ENCODE peak calls at places on chromosomes 7 and 10, in seven cellular contexts. H is left cardiac atrium; O is Calu3; T is left kidney; D is lung; W is stimulated activated CD8-positive, alpha-beta memory T cell treated with anti-CD3 and anti-CD28 coated beads, Interleukin-15, amount 100 ng/mL, for 24 hours; J is HFFc6. Y is an unnamed sample.

GRCh38 chr7:96238976-96239766 is 82.7 kb downstream of the SLC25A13 start:
- DNase-seq in H (no peak), O (no peak), T (no peak), D (no peak), W (no peak), J (no peak), Y (no peak)

GRCh38 chr7:122632238-122632637 is 66.7 kb downstream of the RNF133 start:
- DNase-seq in H (no peak), O (no peak), T (no peak), D (no peak), W (no peak), J (no peak), Y (no peak)

GRCh38 chr10:114239117-114239993 is at the start of gene VWA2:
- DNase-seq in H (no peak), O (peak), T (peak), D (peak), W (no peak), J (no peak), Y (no peak)

GRCh38 chr7:3215624-3216585 is 85.1 kb upstream of the SDK1 start:
- DNase-seq in H (no peak), O (peak), T (peak), D (peak), W (no peak), J (no peak), Y (no peak)

GRCh38 chr10:24114561-24114960 is 94.4 kb upstream of the KIAA1217 start:
- DNase-seq in H (no peak), O (no peak), T (peak), D (no peak), W (no peak), J (no peak), Y (no peak)

GRCh38 chr10:72133517-72133916 is 45.2 kb upstream of the SPOCK2 start:
- DNase-seq in H (no peak), O (no peak), T (no peak), D (no peak), W (no peak), J (peak), Y (no peak)

GRCh38 chr7:15461576-15461975 is 100.2 kb downstream of the AGMO start:
- DNase-seq in H (no peak), O (no peak), T (no peak), D (no peak), W (no peak), J (peak), Y (no peak)

GRCh38 chr10:62348029-62348428 is 26.1 kb upstream of the ZNF365 start:
- DNase-seq in H (no peak), O (no peak), T (no peak), D (no peak), W (no peak), J (peak), Y (no peak)

GRCh38 chr7:7438851-7439250 is 96.8 kb downstream of the COL28A1 start:
- DNase-seq in H (no peak), O (no peak), T (peak), D (no peak), W (no peak), J (peak), Y (peak)

GRCh38 chr7:88184848-88185304 is 35.0 kb downstream of the SRI start:
- DNase-seq in H (no peak), O (peak), T (no peak), D (no peak), W (no peak), J (peak), Y (no peak)

GRCh38 chr10:83925133-83925532 is 214.2 kb upstream of the GHITM start:
- DNase-seq in H (no peak), O (no peak), T (no peak), D (no peak), W (no peak), J (no peak), Y (no peak)

GRCh38 chr10:62048919-62049636 is 147.6 kb downstream of the ARID5B start:
- DNase-seq in H (peak), O (peak), T (peak), D (peak), W (peak), J (peak), Y (no peak)

GRCh38 chr7:130048906-130049305 is 2.3 kb downstream of the ZC3HC1 start:
- DNase-seq in H (no peak), O (no peak), T (peak), D (no peak), W (no peak), J (no peak), Y (no peak)

GRCh38 chr7:128279124-128279713 is 38.1 kb downstream of the LEP start:
- DNase-seq in H (no peak), O (no peak), T (no peak), D (no peak), W (no peak), J (no peak), Y (no peak)

GRCh38 chr10:116108106-116108505 is 164.9 kb downstream of the GFRA1 start:
- DNase-seq in H (no peak), O (no peak), T (no peak), D (no peak), W (no peak), J (no peak), Y (no peak)

GRCh38 chr7:94655562-94655883 is 410 bp downstream of the SGCE start:
- DNase-seq in H (peak), O (no peak), T (no peak), D (no peak), W (no peak), J (no peak), Y (no peak)

GRCh38 chr7:2864999-2865670 is 21.0 kb upstream of the GNA12 start:
- DNase-seq in H (peak), O (peak), T (peak), D (peak), W (peak), J (peak), Y (peak)

GRCh38 chr7:50707607-50708006 is 75.1 kb downstream of the GRB10 start:
- DNase-seq in H (no peak), O (no peak), T (no peak), D (no peak), W (no peak), J (no peak), Y (no peak)

GRCh38 chr10:118241229-118242137 is 100.6 kb downstream of the FAM204A start:
- DNase-seq in H (peak), O (peak), T (peak), D (peak), W (peak), J (peak), Y (peak)

GRCh38 chr7:128404826-128405344 is 4.9 kb downstream of the IMPDH1 start:
- DNase-seq in H (no peak), O (peak), T (no peak), D (no peak), W (no peak), J (peak), Y (no peak)

GRCh38 chr10:15879058-15879457 is 18.8 kb upstream of the MINDY3 start:
- DNase-seq in H (no peak), O (no peak), T (peak), D (no peak), W (no peak), J (peak), Y (no peak)

GRCh38 chr7:80581472-80581871 is 57.0 kb upstream of the CD36 start:
- DNase-seq in H (peak), O (no peak), T (no peak), D (no peak), W (no peak), J (peak), Y (no peak)

GRCh38 chr7:82443044-82443800 is at the start of gene CACNA2D1:
- DNase-seq in H (peak), O (peak), T (no peak), D (peak), W (no peak), J (peak), Y (no peak)